ENCODE peak calls at places on chromosome 18, in seven cellular contexts. L is activated naive CD8-positive, alpha-beta T cell treated with anti-CD3 and anti-CD28 coated beads, Interleukin-2, amount 10 ng/mL, durations not matched to agents 7 days and 5 days; T is HEK293T; K is NCI-H1436 treated with DMSO at 0.1 percent for 48 hours; J is MG63; P is NCI-H1092 treated with DMSO at 0.1 percent for 48 hours; I is effector memory CD8-positive, alpha-beta T cell. U is an unnamed sample.

GRCh38 chr18:12990128-12990485 is 1.1 kb upstream of the CEP192 start:
- DNase-seq in L (peak), T (no peak), K (no peak), J (no peak), P (no peak), I (peak), U (peak)

GRCh38 chr18:22318745-22319407 is 98.8 kb downstream of the CTAGE1 start:
- DNase-seq in L (no peak), T (no peak), K (no peak), J (no peak), P (no peak), I (no peak), U (no peak)

GRCh38 chr18:47254341-47254939 is 3.0 kb upstream of the SKOR2 start:
- DNase-seq in L (peak), T (peak), K (no peak), J (no peak), P (no peak), I (peak), U (peak)

GRCh38 chr18:44107187-44107586 is 573.5 kb upstream of the SETBP1 start:
- DNase-seq in L (no peak), T (no peak), K (no peak), J (no peak), P (no peak), I (no peak), U (no peak)

GRCh38 chr18:56825312-56825711 is 174.2 kb downstream of the WDR7 start:
- DNase-seq in L (no peak), T (no peak), K (no peak), J (no peak), P (no peak), I (no peak), U (no peak)

GRCh38 chr18:55790296-55790695 is 202.3 kb upstream of the TCF4 start:
- DNase-seq in L (no peak), T (no peak), K (no peak), J (peak), P (no peak), I (no peak), U (no peak)

GRCh38 chr18:44579028-44579692 is 101.5 kb upstream of the SETBP1 start:
- DNase-seq in L (no peak), T (peak), K (no peak), J (no peak), P (peak), I (no peak), U (no peak)

GRCh38 chr18:65750421-65751144 is at the start of gene CDH7:
- DNase-seq in L (peak), T (peak), K (no peak), J (peak), P (peak), I (no peak), U (no peak)

GRCh38 chr18:6370410-6370809 is 44.3 kb downstream of the L3MBTL4 start:
- DNase-seq in L (no peak), T (peak), K (no peak), J (no peak), P (peak), I (no peak), U (no peak)

GRCh38 chr18:62187543-62188378 is 706 bp downstream of the RELCH start:
- DNase-seq in L (no peak), T (peak), K (no peak), J (peak), P (peak), I (peak), U (peak)

GRCh38 chr18:31227497-31228229 is 65.0 kb upstream of the DSC1 start:
- DNase-seq in L (no peak), T (no peak), K (no peak), J (no peak), P (no peak), I (no peak), U (no peak)

GRCh38 chr18:58580623-58581022 is 48.3 kb downstream of the ALPK2 start:
- DNase-seq in L (no peak), T (no peak), K (no peak), J (no peak), P (no peak), I (no peak), U (no peak)

GRCh38 chr18:63979409-63979908 is 9.6 kb downstream of the SERPINB8 start:
- DNase-seq in L (no peak), T (peak), K (no peak), J (peak), P (peak), I (peak), U (no peak)

GRCh38 chr18:13353424-13353823 is 134.9 kb downstream of the LDLRAD4 start:
- DNase-seq in L (no peak), T (no peak), K (no peak), J (no peak), P (no peak), I (no peak), U (no peak)

GRCh38 chr18:58229162-58229561 is 185.1 kb downstream of the NEDD4L start:
- DNase-seq in L (no peak), T (no peak), K (no peak), J (no peak), P (no peak), I (no peak), U (no peak)

GRCh38 chr18:3603460-3604259 is 153.7 kb downstream of the TGIF1 start:
- DNase-seq in L (no peak), T (no peak), K (no peak), J (peak), P (peak), I (no peak), U (no peak)

GRCh38 chr18:48777026-48777736 is 173.6 kb downstream of the SMAD7 start:
- DNase-seq in L (peak), T (peak), K (no peak), J (peak), P (peak), I (peak), U (peak)

GRCh38 chr18:72235422-72235821 is 308.7 kb downstream of the CBLN2 start:
- DNase-seq in L (no peak), T (no peak), K (no peak), J (no peak), P (peak), I (no peak), U (no peak)

GRCh38 chr18:10312316-10313015 is 142.0 kb upstream of the APCDD1 start:
- DNase-seq in L (no peak), T (no peak), K (no peak), J (no peak), P (no peak), I (no peak), U (no peak)

GRCh38 chr18:48896875-48897511 is 53.8 kb downstream of the SMAD7 start:
- DNase-seq in L (peak), T (no peak), K (no peak), J (peak), P (no peak), I (no peak), U (no peak)

GRCh38 chr18:33755918-33756590 is 178.0 kb downstream of the ASXL3 start:
- DNase-seq in L (no peak), T (peak), K (peak), J (peak), P (no peak), I (no peak), U (no peak)

GRCh38 chr18:395481-396250 is 104.8 kb downstream of the COLEC12 start:
- DNase-seq in L (no peak), T (peak), K (no peak), J (peak), P (peak), I (no peak), U (no peak)

GRCh38 chr18:3391704-3392466 is 58.1 kb upstream of the TGIF1 start:
- DNase-seq in L (no peak), T (no peak), K (no peak), J (no peak), P (no peak), I (no peak), U (no peak)

GRCh38 chr18:55694291-55694690 is 106.3 kb upstream of the TCF4 start:
- DNase-seq in L (no peak), T (no peak), K (no peak), J (no peak), P (no peak), I (no peak), U (no peak)

GRCh38 chr18:69898241-69898861 is 49.3 kb downstream of the CD226 start:
- DNase-seq in L (peak), T (no peak), K (no peak), J (no peak), P (no peak), I (peak), U (peak)

GRCh38 chr18:74064510-74064909 is 83.1 kb downstream of the FBXO15 start:
- DNase-seq in L (peak), T (no peak), K (no peak), J (no peak), P (no peak), I (no peak), U (peak)

GRCh38 chr18:80252136-80252535 is 4.8 kb upstream of the PARD6G start:
- DNase-seq in L (no peak), T (no peak), K (no peak), J (no peak), P (no peak), I (no peak), U (no peak)